ENCODE peak calls at places on chromosomes 3 and 15, in five cellular contexts. H is breast epithelium, K is lower lobe of right lung, T is cardiac muscle cell, V is hepatocyte. A is an unnamed sample. For H3K4me1, the result is how much of the 10 kb centered on the place peaks cover.

GRCh38 chr3:63845215-63845614 is 18.4 kb downstream of the THOC7 start:
- DNase-seq in H (no peak), K (no peak), T (no peak), V (no peak), A (no peak)

GRCh38 chr3:191065183-191065805 is 133.7 kb upstream of the OSTN start:
- DNase-seq in H (no peak), K (no peak), T (peak), V (no peak), A (no peak)

GRCh38 chr3:57530071-57530608 is 14.0 kb downstream of the DNAH12 start:
- DNase-seq in H (no peak), K (no peak), T (no peak), V (no peak), A (peak)

GRCh38 chr3:183536238-183536880 is 19.1 kb downstream of the KLHL6 start:
- DNase-seq in H (no peak), K (no peak), T (no peak), V (no peak), A (no peak)

GRCh38 chr3:144221771-144222170 is 250.1 kb downstream of the DIPK2A start:
- DNase-seq in H (no peak), K (no peak), T (no peak), V (no peak), A (no peak)

GRCh38 chr15:77567202-77567601 is 65.5 kb downstream of the LINGO1 start:
- DNase-seq in H (no peak), K (no peak), T (no peak), V (no peak), A (no peak)

GRCh38 chr15:82599862-82600261 is 47.3 kb downstream of the CPEB1 start:
- DNase-seq in H (no peak), K (no peak), T (no peak), V (no peak), A (no peak)

GRCh38 chr15:77497942-77498361 is 77.3 kb downstream of the HMG20A start:
- DNase-seq in H (no peak), K (no peak), T (peak), V (peak), A (no peak)

GRCh38 chr15:34799149-34799824 is 3.9 kb upstream of the ACTC1 start:
- DNase-seq in H (no peak), K (no peak), T (peak), V (peak), A (peak)

GRCh38 chr3:159077860-159078259 is 276.0 kb downstream of the MFSD1 start:
- DNase-seq in H (no peak), K (no peak), T (peak), V (no peak), A (no peak)

GRCh38 chr15:39584266-39584659 is 3.4 kb downstream of the THBS1 start:
- DNase-seq in H (no peak), K (no peak), T (no peak), V (no peak), A (no peak)

DNA sequence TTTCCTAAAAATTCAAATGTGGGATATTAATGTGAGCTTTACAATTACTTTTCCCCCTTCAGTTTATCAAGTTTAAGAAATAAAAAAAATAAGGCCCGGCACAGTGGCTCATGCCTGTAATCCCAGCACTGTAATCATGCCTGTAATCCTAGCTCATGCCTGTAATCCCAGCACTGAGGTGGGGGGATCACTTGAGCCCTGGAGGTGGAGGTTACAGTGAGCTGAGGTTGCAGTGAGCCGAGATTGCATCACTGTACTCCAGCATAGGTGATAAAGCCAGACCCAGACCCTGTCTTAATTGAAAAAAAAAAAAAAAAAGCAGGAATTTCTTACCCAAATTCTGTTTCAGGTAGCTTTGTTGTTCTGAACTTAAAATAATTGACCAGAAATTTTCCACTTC is 17.9 kb downstream of the ATP6V1A start:
- DNase-seq in H (no peak), K (no peak), T (no peak), V (no peak), A (no peak)
- H3K4me3 ChIP-seq in H (no peak), K (no peak), T (no peak), V (no peak), A (no peak)

DNA sequence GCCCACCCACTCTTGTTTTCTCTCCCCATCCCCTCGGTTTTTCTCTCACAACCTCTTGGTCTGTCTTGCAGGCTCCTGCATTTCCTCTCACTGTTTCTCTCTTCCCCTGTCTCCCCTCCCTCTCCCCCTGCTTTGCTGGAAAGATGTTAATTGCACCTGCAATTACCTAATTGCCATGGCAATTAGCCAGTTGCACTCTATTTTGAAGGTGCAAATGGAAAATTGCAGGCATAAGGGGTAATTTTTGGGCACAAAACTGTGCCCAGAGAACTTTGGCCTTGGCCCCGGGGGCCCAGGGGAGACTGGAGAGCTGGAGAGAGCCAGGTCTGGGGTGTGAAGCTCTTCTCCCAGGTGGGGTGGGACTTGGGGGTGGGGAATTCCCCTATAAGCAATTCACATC is 164.5 kb upstream of the TLE3 start:
- DNase-seq in H (no peak), K (no peak), T (no peak), V (no peak), A (no peak)
- H3K4me1 ChIP-seq in H (under half), K (half or more), T (under half), V (under half), A (under half)

GRCh38 chr15:70516408-70517193 is 246.8 kb downstream of the UACA start:
- DNase-seq in H (no peak), K (no peak), T (no peak), V (no peak), A (no peak)
- TF ChIP-seq CTCF in H (no peak), K (no peak), T (no peak), V (no peak), A (no peak)

GRCh38 chr3:132380979-132381944 is 36.0 kb upstream of the DNAJC13 start:
- DNase-seq in H (no peak), K (no peak), T (no peak), V (no peak), A (no peak)
- H3K4me3 ChIP-seq in H (no peak), K (no peak), T (no peak), V (no peak), A (no peak)

GRCh38 chr3:52532517-52532837 is 1.2 kb downstream of the NT5DC2 start:
- DNase-seq in H (no peak), K (no peak), T (peak), V (peak), A (no peak)

GRCh38 chr3:52533623-52534280 is at the start of gene NT5DC2:
- DNase-seq in H (peak), K (no peak), T (peak), V (peak), A (peak)

GRCh38 chr3:52534281-52535183 is 875 bp upstream of the NT5DC2 start:
- DNase-seq in H (no peak), K (no peak), T (peak), V (peak), A (no peak)

GRCh38 chr3:52531636-52532516 is 1.8 kb downstream of the NT5DC2 start:
- DNase-seq in H (no peak), K (no peak), T (no peak), V (no peak), A (no peak)

DNA sequence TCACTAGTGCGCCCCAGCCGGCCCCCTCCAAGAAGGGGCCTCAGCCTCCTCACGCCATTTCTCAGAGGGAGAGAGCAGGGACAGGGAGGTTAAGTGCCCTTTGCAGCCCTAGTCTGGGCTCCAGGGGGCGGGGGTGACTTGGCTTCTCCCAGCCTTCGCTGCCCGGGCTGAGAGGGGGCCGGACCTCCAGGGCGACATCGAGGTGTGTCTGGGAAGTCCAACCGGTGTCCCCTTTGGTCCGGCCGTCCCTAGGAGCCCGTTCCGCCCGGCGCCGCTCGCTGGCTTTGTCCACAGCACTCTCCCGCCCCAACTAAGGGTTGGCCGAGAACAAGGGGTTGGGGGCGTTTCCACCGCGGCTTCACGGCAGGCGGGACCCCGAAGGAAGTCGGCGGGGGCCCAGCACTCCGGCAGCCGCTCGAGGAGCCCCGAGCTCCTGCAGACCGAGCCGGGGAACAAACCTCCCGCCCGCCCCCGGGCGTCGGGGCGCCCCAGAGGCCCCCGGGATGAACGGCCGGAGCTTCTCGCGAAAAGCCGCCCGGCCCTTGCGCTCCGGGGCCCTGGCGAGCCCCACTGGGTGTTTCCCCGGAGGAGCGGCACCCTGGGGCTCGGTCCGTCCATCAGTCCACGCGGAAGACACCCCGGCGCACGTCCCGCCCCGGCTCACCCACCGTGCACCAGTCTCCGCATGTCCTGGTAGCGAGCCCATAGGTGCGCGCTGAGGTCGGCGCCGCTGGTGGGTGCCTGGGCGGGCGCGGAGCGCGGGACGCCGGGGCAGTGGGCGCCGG is 627 bp downstream of the NT5DC2 start:
- DNase-seq in H (peak), K (no peak), T (peak), V (peak), A (no peak)
- H3K4me1 ChIP-seq in H (under half), K (half or more), T (under half), V (half or more), A (under half)

GRCh38 chr3:139457066-139457465 is 19.2 kb downstream of the RBP2 start:
- DNase-seq in H (no peak), K (no peak), T (no peak), V (no peak), A (no peak)

GRCh38 chr3:139456391-139456790 is 19.9 kb downstream of the RBP2 start:
- DNase-seq in H (no peak), K (no peak), T (no peak), V (no peak), A (no peak)

GRCh38 chr3:139458348-139458747 is 18.0 kb downstream of the RBP2 start:
- DNase-seq in H (no peak), K (no peak), T (no peak), V (no peak), A (no peak)

GRCh38 chr3:139460096-139460495 is 16.2 kb downstream of the RBP2 start:
- DNase-seq in H (no peak), K (no peak), T (no peak), V (no peak), A (no peak)

GRCh38 chr3:139455855-139456254 is 20.5 kb downstream of the RBP2 start:
- DNase-seq in H (no peak), K (no peak), T (peak), V (no peak), A (no peak)
- TF ChIP-seq CTCF in H (no peak), K (no peak), T (no peak), V (no peak), A (no peak)

GRCh38 chr15:57705746-57706404 is 639 bp upstream of the POLR2M start:
- DNase-seq in H (no peak), K (no peak), T (no peak), V (no peak), A (no peak)

GRCh38 chr15:57708047-57708446 is 1.5 kb downstream of the POLR2M start:
- DNase-seq in H (no peak), K (no peak), T (no peak), V (no peak), A (no peak)

GRCh38 chr15:57698243-57698642 is 8.3 kb upstream of the POLR2M start:
- DNase-seq in H (no peak), K (no peak), T (no peak), V (no peak), A (no peak)

GRCh38 chr15:57706405-57707209 is at the start of gene POLR2M:
- DNase-seq in H (peak), K (peak), T (peak), V (peak), A (peak)

DNA sequence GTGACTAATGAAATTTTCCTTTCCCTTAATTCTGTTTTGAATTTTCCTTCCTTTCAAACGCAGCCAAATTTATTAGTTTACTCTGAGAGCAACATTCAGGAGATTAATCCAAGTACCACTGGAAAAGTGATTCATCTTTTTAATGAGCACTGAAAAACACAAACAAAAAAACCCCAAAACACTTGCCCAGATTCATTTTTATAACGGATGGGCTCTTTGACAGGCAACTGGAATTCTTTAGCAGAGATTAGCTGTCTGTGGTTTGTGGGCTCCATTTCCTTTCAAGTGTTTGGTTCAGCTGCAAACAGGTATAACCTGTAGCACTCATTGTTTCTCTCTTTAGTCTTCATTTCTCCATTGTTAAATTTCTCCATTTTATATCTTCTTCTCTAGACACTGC is 3.1 kb upstream of the POLR2M start:
- DNase-seq in H (no peak), K (no peak), T (no peak), V (no peak), A (no peak)
- H3K4me3 ChIP-seq in H (no peak), K (no peak), T (no peak), V (no peak), A (no peak)

DNA sequence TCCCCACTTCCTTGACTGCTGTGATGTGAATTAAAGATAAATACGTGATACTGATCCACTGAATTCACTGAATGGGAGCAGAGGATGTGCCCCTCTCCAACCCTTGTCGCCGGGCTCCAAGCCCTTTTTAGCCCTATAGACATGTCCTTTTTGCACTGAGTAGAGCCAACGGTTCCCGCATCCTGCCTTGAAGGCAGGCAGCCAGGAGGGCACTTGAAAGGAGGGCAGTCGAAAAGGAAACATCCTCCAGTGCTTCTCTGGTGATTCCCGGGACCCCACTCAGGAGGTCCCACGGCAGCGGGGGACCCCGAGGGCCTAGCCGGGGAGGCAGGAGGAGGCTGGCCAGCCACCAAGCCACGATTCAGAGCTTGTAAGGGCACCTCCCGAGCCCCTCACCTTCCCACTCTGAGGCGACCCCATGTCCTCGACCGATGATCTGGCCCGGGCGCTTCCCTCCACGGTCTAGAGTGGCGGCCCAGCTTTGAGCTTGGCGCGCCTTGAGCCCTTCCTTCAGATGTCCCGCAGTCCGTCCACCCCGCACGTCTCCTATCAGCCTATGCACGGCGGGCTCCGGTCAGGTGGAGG is 854 bp upstream of the MANF start:
- DNase-seq in H (no peak), K (no peak), T (no peak), V (peak), A (peak)
- H3K4me1 ChIP-seq in H (under half), K (under half), T (under half), V (under half), A (under half)

GRCh38 chr3:32797776-32798175 is 20.0 kb upstream of the TRIM71 start:
- DNase-seq in H (no peak), K (no peak), T (no peak), V (no peak), A (no peak)
- TF ChIP-seq CTCF in H (no peak), K (no peak), T (no peak), V (no peak), A (no peak)

GRCh38 chr3:157154563-157155333 is 5.2 kb downstream of the CCNL1 start:
- DNase-seq in H (no peak), K (no peak), T (no peak), V (no peak), A (no peak)
- H3K4me3 ChIP-seq in H (peak), K (peak), T (peak), V (no peak), A (no peak)